ENCODE peak calls at places on chromosomes 3 and 15, in seven cellular contexts. One of them, this sample, is unnamed.

GRCh38 chr15:28918141-28918983 is 32.6 kb downstream of the APBA2 start:
- DNase-seq in psoas muscle: no peak
- DNase-seq in heart left ventricle: no peak
- DNase-seq in endothelial cell of umbilical vein: no peak
- DNase-seq in fibroblast of lung: no peak
- DNase-seq in heart right ventricle: no peak
- DNase-seq in hepatocyte: peak; percentile 69
- DNase-seq in this sample: no peak

GRCh38 chr3:151015762-151016161 is 43.2 kb upstream of the CLRN1 start:
- DNase-seq in psoas muscle: no peak
- DNase-seq in fibroblast of lung: no peak
- DNase-seq in heart left ventricle: no peak
- DNase-seq in heart right ventricle: no peak
- DNase-seq in endothelial cell of umbilical vein: no peak
- DNase-seq in hepatocyte: no peak
- DNase-seq in this sample: no peak

GRCh38 chr3:167066977-167067843 is 312.9 kb downstream of the ZBBX start:
- DNase-seq in heart left ventricle: no peak
- DNase-seq in heart right ventricle: no peak
- DNase-seq in endothelial cell of umbilical vein: no peak
- DNase-seq in hepatocyte: peak; percentile 31
- DNase-seq in fibroblast of lung: no peak
- DNase-seq in psoas muscle: no peak
- DNase-seq in this sample: no peak

GRCh38 chr3:66485291-66485968 is 15.4 kb downstream of the LRIG1 start:
- DNase-seq in endothelial cell of umbilical vein: no peak
- DNase-seq in hepatocyte: no peak
- DNase-seq in heart right ventricle: no peak
- DNase-seq in psoas muscle: no peak
- DNase-seq in fibroblast of lung: peak; percentile 94
- DNase-seq in heart left ventricle: no peak
- DNase-seq in this sample: no peak

GRCh38 chr3:157125101-157125500 is 34.8 kb downstream of the CCNL1 start:
- DNase-seq in fibroblast of lung: peak; percentile 60
- DNase-seq in heart left ventricle: no peak
- DNase-seq in hepatocyte: no peak
- DNase-seq in heart right ventricle: no peak
- DNase-seq in psoas muscle: no peak
- DNase-seq in endothelial cell of umbilical vein: no peak
- DNase-seq in this sample: no peak

GRCh38 chr3:48694610-48695051 is 8.9 kb upstream of the NCKIPSD start:
- DNase-seq in psoas muscle: peak; percentile 89
- DNase-seq in fibroblast of lung: peak; percentile 87
- DNase-seq in endothelial cell of umbilical vein: peak; percentile 60
- DNase-seq in heart right ventricle: peak; percentile 73
- DNase-seq in hepatocyte: peak; percentile 58
- DNase-seq in heart left ventricle: peak; percentile 77
- DNase-seq in this sample: peak; percentile 82

GRCh38 chr3:145678401-145678800 is 482.6 kb downstream of the PLOD2 start:
- DNase-seq in psoas muscle: no peak
- DNase-seq in hepatocyte: peak; percentile 29
- DNase-seq in heart left ventricle: no peak
- DNase-seq in fibroblast of lung: no peak
- DNase-seq in endothelial cell of umbilical vein: no peak
- DNase-seq in heart right ventricle: no peak
- DNase-seq in this sample: no peak

GRCh38 chr3:155744091-155744625 is 713 bp downstream of the PLCH1 start:
- DNase-seq in hepatocyte: peak; percentile 81
- DNase-seq in endothelial cell of umbilical vein: no peak
- DNase-seq in heart left ventricle: peak; percentile 14
- DNase-seq in fibroblast of lung: no peak
- DNase-seq in psoas muscle: peak; percentile 62
- DNase-seq in heart right ventricle: peak; percentile 57
- DNase-seq in this sample: peak; percentile 33

GRCh38 chr3:58299839-58300516 is 6.1 kb upstream of the RPP14 start:
- DNase-seq in heart right ventricle: no peak
- DNase-seq in heart left ventricle: no peak
- DNase-seq in endothelial cell of umbilical vein: peak; percentile 70
- DNase-seq in hepatocyte: peak; percentile 59
- DNase-seq in psoas muscle: no peak
- DNase-seq in fibroblast of lung: peak; percentile 38
- DNase-seq in this sample: no peak

GRCh38 chr3:50481992-50482391 is 21.4 kb downstream of the CACNA2D2 start:
- DNase-seq in endothelial cell of umbilical vein: no peak
- DNase-seq in heart right ventricle: no peak
- DNase-seq in fibroblast of lung: no peak
- DNase-seq in psoas muscle: no peak
- DNase-seq in heart left ventricle: no peak
- DNase-seq in hepatocyte: no peak
- DNase-seq in this sample: no peak

GRCh38 chr3:494190-494589 is 297.6 kb downstream of the CHL1 start:
- DNase-seq in heart right ventricle: no peak
- DNase-seq in endothelial cell of umbilical vein: no peak
- DNase-seq in hepatocyte: no peak
- DNase-seq in psoas muscle: no peak
- DNase-seq in fibroblast of lung: no peak
- DNase-seq in heart left ventricle: no peak
- DNase-seq in this sample: no peak

GRCh38 chr15:90001683-90002427 is 731 bp downstream of the ZNF710 start:
- DNase-seq in heart left ventricle: peak; percentile 73
- DNase-seq in endothelial cell of umbilical vein: no peak
- DNase-seq in hepatocyte: peak; percentile 82
- DNase-seq in psoas muscle: peak; percentile 81
- DNase-seq in heart right ventricle: peak; percentile 59
- DNase-seq in fibroblast of lung: peak; percentile 66
- DNase-seq in this sample: peak; percentile 66

GRCh38 chr3:86785381-86785780 is 205.6 kb downstream of the VGLL3 start:
- DNase-seq in psoas muscle: no peak
- DNase-seq in heart right ventricle: no peak
- DNase-seq in heart left ventricle: no peak
- DNase-seq in endothelial cell of umbilical vein: no peak
- DNase-seq in fibroblast of lung: peak; percentile 48
- DNase-seq in hepatocyte: peak; percentile 16
- DNase-seq in this sample: no peak

GRCh38 chr3:33134026-33134625 is 20.3 kb downstream of the CRTAP start:
- DNase-seq in endothelial cell of umbilical vein: peak; percentile 69
- DNase-seq in fibroblast of lung: peak; percentile 72
- DNase-seq in hepatocyte: no peak
- DNase-seq in psoas muscle: no peak
- DNase-seq in heart right ventricle: no peak
- DNase-seq in heart left ventricle: no peak
- DNase-seq in this sample: no peak

GRCh38 chr3:85560088-85560790 is 601.5 kb downstream of the CADM2 start:
- DNase-seq in heart left ventricle: peak; percentile 9
- DNase-seq in fibroblast of lung: peak; percentile 85
- DNase-seq in hepatocyte: no peak
- DNase-seq in endothelial cell of umbilical vein: peak; percentile 70
- DNase-seq in psoas muscle: no peak
- DNase-seq in heart right ventricle: peak; percentile 19
- DNase-seq in this sample: no peak

GRCh38 chr15:39587910-39588530 is 7.1 kb downstream of the THBS1 start:
- DNase-seq in endothelial cell of umbilical vein: peak; percentile 69
- DNase-seq in hepatocyte: no peak
- DNase-seq in fibroblast of lung: peak; percentile 9
- DNase-seq in heart left ventricle: no peak
- DNase-seq in psoas muscle: no peak
- DNase-seq in heart right ventricle: no peak
- DNase-seq in this sample: no peak

GRCh38 chr15:98321916-98322315 is 326.4 kb upstream of the IGF1R start:
- DNase-seq in heart left ventricle: no peak
- DNase-seq in heart right ventricle: no peak
- DNase-seq in hepatocyte: no peak
- DNase-seq in fibroblast of lung: no peak
- DNase-seq in endothelial cell of umbilical vein: no peak
- DNase-seq in psoas muscle: no peak
- DNase-seq in this sample: no peak

GRCh38 chr15:51260262-51260661 is 78.1 kb downstream of the CYP19A1 start:
- DNase-seq in hepatocyte: no peak
- DNase-seq in psoas muscle: no peak
- DNase-seq in heart right ventricle: no peak
- DNase-seq in heart left ventricle: no peak
- DNase-seq in fibroblast of lung: peak; percentile 52
- DNase-seq in endothelial cell of umbilical vein: no peak
- DNase-seq in this sample: no peak

GRCh38 chr15:85178366-85178765 is 196.7 kb downstream of the PDE8A start:
- DNase-seq in psoas muscle: no peak
- DNase-seq in heart right ventricle: no peak
- DNase-seq in heart left ventricle: no peak
- DNase-seq in endothelial cell of umbilical vein: no peak
- DNase-seq in hepatocyte: peak; percentile 17
- DNase-seq in fibroblast of lung: no peak
- DNase-seq in this sample: no peak

GRCh38 chr3:133901083-133901482 is 5.4 kb upstream of the RAB6B start:
- DNase-seq in hepatocyte: no peak
- DNase-seq in endothelial cell of umbilical vein: no peak
- DNase-seq in heart right ventricle: no peak
- DNase-seq in psoas muscle: no peak
- DNase-seq in fibroblast of lung: no peak
- DNase-seq in heart left ventricle: no peak
- DNase-seq in this sample: no peak

GRCh38 chr15:41883484-41883825 is 10.4 kb downstream of the SPTBN5 start:
- DNase-seq in endothelial cell of umbilical vein: no peak
- DNase-seq in psoas muscle: no peak
- DNase-seq in heart right ventricle: no peak
- DNase-seq in hepatocyte: no peak
- DNase-seq in fibroblast of lung: no peak
- DNase-seq in heart left ventricle: no peak
- DNase-seq in this sample: no peak

GRCh38 chr15:100340721-100341661 is 784 bp downstream of the ADAMTS17 start:
- DNase-seq in heart right ventricle: no peak
- DNase-seq in endothelial cell of umbilical vein: no peak
- DNase-seq in hepatocyte: peak; percentile 54
- DNase-seq in fibroblast of lung: no peak
- DNase-seq in heart left ventricle: no peak
- DNase-seq in psoas muscle: peak; percentile 61
- DNase-seq in this sample: no peak

GRCh38 chr15:69626095-69627066 is 173.8 kb downstream of the RPLP1 start:
- DNase-seq in fibroblast of lung: no peak
- DNase-seq in heart right ventricle: no peak
- DNase-seq in psoas muscle: no peak
- DNase-seq in hepatocyte: no peak
- DNase-seq in endothelial cell of umbilical vein: no peak
- DNase-seq in heart left ventricle: no peak
- DNase-seq in this sample: no peak

GRCh38 chr3:102525624-102526023 is 90.8 kb downstream of the ZPLD1 start:
- DNase-seq in heart left ventricle: no peak
- DNase-seq in fibroblast of lung: no peak
- DNase-seq in psoas muscle: no peak
- DNase-seq in hepatocyte: no peak
- DNase-seq in endothelial cell of umbilical vein: no peak
- DNase-seq in heart right ventricle: no peak
- DNase-seq in this sample: no peak

GRCh38 chr3:162370136-162370535 is 873.5 kb downstream of the OTOL1 start:
- DNase-seq in hepatocyte: no peak
- DNase-seq in fibroblast of lung: no peak
- DNase-seq in heart left ventricle: peak; percentile 15
- DNase-seq in psoas muscle: peak; percentile 54
- DNase-seq in heart right ventricle: no peak
- DNase-seq in endothelial cell of umbilical vein: no peak
- DNase-seq in this sample: no peak

GRCh38 chr3:119673875-119674274 is 3.3 kb downstream of the COX17 start:
- DNase-seq in hepatocyte: no peak
- DNase-seq in fibroblast of lung: no peak
- DNase-seq in heart left ventricle: no peak
- DNase-seq in heart right ventricle: no peak
- DNase-seq in endothelial cell of umbilical vein: no peak
- DNase-seq in psoas muscle: no peak
- DNase-seq in this sample: no peak

GRCh38 chr3:119672791-119673190 is 4.4 kb downstream of the COX17 start:
- DNase-seq in psoas muscle: no peak
- DNase-seq in endothelial cell of umbilical vein: peak; percentile 46
- DNase-seq in fibroblast of lung: no peak
- DNase-seq in heart left ventricle: no peak
- DNase-seq in heart right ventricle: no peak
- DNase-seq in hepatocyte: no peak
- DNase-seq in this sample: no peak

GRCh38 chr3:119665954-119666559 is 5.7 kb upstream of the POPDC2 start:
- DNase-seq in fibroblast of lung: no peak
- DNase-seq in hepatocyte: no peak
- DNase-seq in endothelial cell of umbilical vein: no peak
- DNase-seq in heart right ventricle: no peak
- DNase-seq in psoas muscle: no peak
- DNase-seq in heart left ventricle: no peak
- DNase-seq in this sample: no peak

GRCh38 chr3:119664850-119665379 is 4.5 kb upstream of the POPDC2 start:
- DNase-seq in psoas muscle: no peak
- DNase-seq in hepatocyte: peak; percentile 60
- DNase-seq in heart right ventricle: no peak
- DNase-seq in endothelial cell of umbilical vein: no peak
- DNase-seq in fibroblast of lung: peak; percentile 62
- DNase-seq in heart left ventricle: no peak
- DNase-seq in this sample: no peak

GRCh38 chr3:119669906-119670570 is 7.2 kb downstream of the COX17 start:
- DNase-seq in heart left ventricle: no peak
- DNase-seq in heart right ventricle: no peak
- DNase-seq in fibroblast of lung: no peak
- DNase-seq in endothelial cell of umbilical vein: peak; percentile 60
- DNase-seq in psoas muscle: no peak
- DNase-seq in hepatocyte: no peak
- DNase-seq in this sample: no peak
- H3K4me3 ChIP-seq in heart left ventricle: no peak overlapping the region
- H3K4me3 ChIP-seq in heart right ventricle: no peak overlapping the region
- H3K4me3 ChIP-seq in fibroblast of lung: no peak overlapping the region
- H3K4me3 ChIP-seq in endothelial cell of umbilical vein: no peak overlapping the region
- H3K4me3 ChIP-seq in psoas muscle: no peak overlapping the region
- H3K4me3 ChIP-seq in hepatocyte: no peak overlapping the region
- H3K4me3 ChIP-seq in this sample: no peak overlapping the region

GRCh38 chr15:49560045-49560444 is 60.6 kb downstream of the FAM227B start:
- DNase-seq in psoas muscle: no peak
- DNase-seq in endothelial cell of umbilical vein: no peak
- DNase-seq in heart left ventricle: no peak
- DNase-seq in hepatocyte: no peak
- DNase-seq in fibroblast of lung: no peak
- DNase-seq in heart right ventricle: no peak
- DNase-seq in this sample: no peak
- H3K9me3 ChIP-seq in psoas muscle: peaks cover 33% of the 10 kb centered on the region
- H3K9me3 ChIP-seq in endothelial cell of umbilical vein: no peaks in the 10 kb centered on the region
- H3K9me3 ChIP-seq in heart left ventricle: peaks cover 56% of the 10 kb centered on the region
- H3K9me3 ChIP-seq in hepatocyte: no peaks in the 10 kb centered on the region
- H3K9me3 ChIP-seq in fibroblast of lung: no peaks in the 10 kb centered on the region
- H3K9me3 ChIP-seq in heart right ventricle: no peaks in the 10 kb centered on the region
- H3K9me3 ChIP-seq in this sample: peaks cover 71% of the 10 kb centered on the region

GRCh38 chr15:63507878-63508818 is 3.8 kb downstream of the USP3 start:
- DNase-seq in heart right ventricle: no peak
- DNase-seq in heart left ventricle: no peak
- DNase-seq in fibroblast of lung: no peak
- DNase-seq in hepatocyte: no peak
- DNase-seq in psoas muscle: no peak
- DNase-seq in endothelial cell of umbilical vein: no peak
- DNase-seq in this sample: no peak
- H3K4me1 ChIP-seq in heart right ventricle: peaks cover 56% of the 10 kb centered on the region
- H3K4me1 ChIP-seq in heart left ventricle: peaks cover 65% of the 10 kb centered on the region
- H3K4me1 ChIP-seq in fibroblast of lung: peaks cover 23% of the 10 kb centered on the region
- H3K4me1 ChIP-seq in hepatocyte: peaks cover 40% of the 10 kb centered on the region
- H3K4me1 ChIP-seq in psoas muscle: peaks cover 54% of the 10 kb centered on the region
- H3K4me1 ChIP-seq in endothelial cell of umbilical vein: peaks cover 55% of the 10 kb centered on the region
- H3K4me1 ChIP-seq in this sample: peaks cover 76% of the 10 kb centered on the region

DNA sequence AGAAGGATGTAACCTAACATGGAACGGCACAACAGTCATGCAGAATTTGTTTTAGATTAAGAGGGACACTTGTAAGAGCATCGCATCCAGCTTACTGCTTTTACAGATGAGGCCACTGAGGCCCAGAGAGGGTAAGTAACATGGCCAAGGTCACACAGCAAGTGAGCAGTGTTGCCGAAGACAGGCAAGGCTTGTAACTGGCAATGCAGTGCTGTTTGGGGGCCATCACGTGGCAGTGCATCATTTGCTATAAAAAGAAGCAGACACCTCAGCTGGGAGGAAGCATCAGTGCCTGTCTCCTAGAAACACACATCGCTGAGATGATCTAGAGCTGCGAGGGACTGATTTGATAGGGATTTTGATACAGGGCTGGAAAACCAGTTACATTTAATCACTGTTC is 108.2 kb upstream of the PROK2 start:
- DNase-seq in heart right ventricle: no peak
- DNase-seq in psoas muscle: no peak
- DNase-seq in endothelial cell of umbilical vein: no peak
- DNase-seq in hepatocyte: no peak
- DNase-seq in fibroblast of lung: no peak
- DNase-seq in heart left ventricle: no peak
- DNase-seq in this sample: no peak
- H3K4me3 ChIP-seq in heart right ventricle: no peak overlapping the region
- H3K4me3 ChIP-seq in psoas muscle: no peak overlapping the region
- H3K4me3 ChIP-seq in endothelial cell of umbilical vein: no peak overlapping the region
- H3K4me3 ChIP-seq in hepatocyte: no peak overlapping the region
- H3K4me3 ChIP-seq in fibroblast of lung: no peak overlapping the region
- H3K4me3 ChIP-seq in heart left ventricle: no peak overlapping the region
- H3K4me3 ChIP-seq in this sample: no peak overlapping the region

This sample was measured in left ventricle myocardium inferior.